ENCODE peak calls at places on chromosomes 12 and 14, in eight cellular contexts. F, X, T, H, B, Z, A and L are unnamed samples.

GRCh38 chr12:116539361-116539771 is 19.8 kb upstream of the MAP1LC3B2 start:
- ATAC-seq in F (peak; percentile 18), X (peak; percentile 53), T (peak; percentile 47), H (peak; percentile 51), B (no peak), Z (peak; percentile 52), A (no peak), L (peak; percentile 24)

GRCh38 chr12:48779869-48780268 is 9.0 kb downstream of the ADCY6 start:
- ATAC-seq in F (no peak), X (peak; percentile 77), T (peak; percentile 54), H (no peak), B (peak; percentile 78), Z (no peak), A (no peak), L (no peak)

GRCh38 chr14:104633276-104633861 is 28.8 kb upstream of the TMEM179 start:
- ATAC-seq in F (no peak), X (no peak), T (peak; percentile 64), H (no peak), B (no peak), Z (no peak), A (no peak), L (no peak)

GRCh38 chr12:69886101-69886500 is 61.1 kb downstream of the MYRFL start:
- ATAC-seq in F (no peak), X (no peak), T (no peak), H (no peak), B (no peak), Z (no peak), A (no peak), L (no peak)

GRCh38 chr14:51533877-51534553 is 117.7 kb upstream of the FRMD6 start:
- ATAC-seq in F (no peak), X (peak; percentile 33), T (no peak), H (peak; percentile 45), B (no peak), Z (no peak), A (no peak), L (peak; percentile 66)

GRCh38 chr14:93303659-93304058 is 29.2 kb downstream of the BTBD7 start:
- ATAC-seq in F (no peak), X (no peak), T (no peak), H (no peak), B (no peak), Z (no peak), A (no peak), L (no peak)

GRCh38 chr12:116675339-116676107 is 62.3 kb downstream of the SPRING1 start:
- ATAC-seq in F (peak; percentile 13), X (no peak), T (no peak), H (no peak), B (no peak), Z (no peak), A (no peak), L (no peak)

GRCh38 chr12:48106574-48107251 is 834 bp upstream of the SENP1 start:
- ATAC-seq in F (no peak), X (peak; percentile 6), T (no peak), H (peak; percentile 10), B (no peak), Z (no peak), A (no peak), L (no peak)

GRCh38 chr12:26854028-26854387 is 21.0 kb upstream of the ITPR2 start:
- ATAC-seq in F (peak; percentile 14), X (peak; percentile 51), T (peak; percentile 29), H (peak; percentile 55), B (no peak), Z (no peak), A (no peak), L (no peak)

GRCh38 chr12:63905523-63905922 is 61.0 kb downstream of the SRGAP1 start:
- ATAC-seq in F (no peak), X (no peak), T (no peak), H (peak; percentile 30), B (no peak), Z (peak; percentile 90), A (no peak), L (peak; percentile 50)

GRCh38 chr12:118342115-118342514 is 30.6 kb downstream of the TAOK3 start:
- ATAC-seq in F (no peak), X (no peak), T (no peak), H (no peak), B (no peak), Z (no peak), A (no peak), L (no peak)

GRCh38 chr12:101889216-101889752 is 11.9 kb downstream of the DRAM1 start:
- ATAC-seq in F (no peak), X (no peak), T (no peak), H (no peak), B (no peak), Z (no peak), A (no peak), L (no peak)

GRCh38 chr12:6069452-6070093 is 54.9 kb downstream of the VWF start:
- ATAC-seq in F (peak; percentile 61), X (peak; percentile 76), T (peak; percentile 58), H (no peak), B (no peak), Z (peak; percentile 52), A (peak; percentile 80), L (no peak)

GRCh38 chr12:22406622-22407021 is 72.1 kb upstream of the ST8SIA1 start:
- ATAC-seq in F (no peak), X (no peak), T (no peak), H (no peak), B (no peak), Z (no peak), A (no peak), L (peak; percentile 71)

GRCh38 chr14:77589099-77589498 is 27.3 kb downstream of the SPTLC2 start:
- ATAC-seq in F (peak; percentile 27), X (no peak), T (no peak), H (no peak), B (no peak), Z (no peak), A (no peak), L (no peak)

GRCh38 chr12:39393179-39393578 is 49.7 kb downstream of the KIF21A start:
- ATAC-seq in F (no peak), X (peak; percentile 18), T (no peak), H (no peak), B (no peak), Z (no peak), A (no peak), L (no peak)

GRCh38 chr14:91390165-91390778 is 27.3 kb downstream of the CCDC88C start:
- ATAC-seq in F (no peak), X (no peak), T (no peak), H (no peak), B (no peak), Z (no peak), A (peak; percentile 40), L (no peak)

GRCh38 chr14:95123895-95124579 is 33.3 kb downstream of the DICER1 start:
- ATAC-seq in F (peak; percentile 51), X (no peak), T (peak; percentile 87), H (no peak), B (peak; percentile 98), Z (no peak), A (no peak), L (no peak)

GRCh38 chr12:93348568-93349435 is 28.9 kb upstream of the NUDT4 start:
- ATAC-seq in F (no peak), X (no peak), T (peak; percentile 28), H (no peak), B (peak; percentile 41), Z (no peak), A (no peak), L (no peak)

GRCh38 chr12:128920468-128920867 is 67.2 kb downstream of the GLT1D1 start:
- ATAC-seq in F (peak; percentile 97), X (no peak), T (peak; percentile 89), H (no peak), B (peak; percentile 93), Z (no peak), A (no peak), L (peak; percentile 90)

GRCh38 chr14:76947838-76948184 is 80.7 kb downstream of the IRF2BPL start:
- ATAC-seq in F (peak; percentile 67), X (no peak), T (no peak), H (no peak), B (no peak), Z (no peak), A (no peak), L (no peak)

GRCh38 chr12:59040651-59041050 is 120.3 kb upstream of the LRIG3 start:
- ATAC-seq in F (peak; percentile 52), X (peak; percentile 69), T (peak; percentile 55), H (peak; percentile 65), B (no peak), Z (peak; percentile 1), A (no peak), L (no peak)

GRCh38 chr12:129994634-129995033 is 90.8 kb upstream of the TMEM132D start:
- ATAC-seq in F (no peak), X (no peak), T (no peak), H (no peak), B (no peak), Z (no peak), A (no peak), L (no peak)